ENCODE peak calls at places on chromosomes 11 and 22, in nine cellular contexts. One of them, this sample, is unnamed.

GRCh38 chr11:74819400-74819799 is 70.8 kb downstream of the RNF169 start:
- DNase-seq in HFFc6: peak; percentile 22
- DNase-seq in GM06990: no peak
- DNase-seq in Calu3: no peak
- DNase-seq in Caco-2: peak; percentile 47
- DNase-seq in uterus: no peak
- DNase-seq in HCT116: no peak
- DNase-seq in foreskin fibroblast: peak; percentile 61
- DNase-seq in choroid plexus epithelial cell: peak; percentile 68
- DNase-seq in this sample: no peak

GRCh38 chr11:33383075-33383919 is 126.1 kb downstream of the HIPK3 start:
- DNase-seq in HFFc6: no peak
- DNase-seq in GM06990: peak; percentile 37
- DNase-seq in Calu3: no peak
- DNase-seq in Caco-2: no peak
- DNase-seq in uterus: no peak
- DNase-seq in HCT116: no peak
- DNase-seq in foreskin fibroblast: no peak
- DNase-seq in choroid plexus epithelial cell: peak; percentile 58
- DNase-seq in this sample: no peak

GRCh38 chr22:48155446-48155845 is 1393.0 kb downstream of the TBC1D22A start:
- DNase-seq in HFFc6: no peak
- DNase-seq in GM06990: no peak
- DNase-seq in Calu3: no peak
- DNase-seq in Caco-2: no peak
- DNase-seq in uterus: no peak
- DNase-seq in HCT116: no peak
- DNase-seq in foreskin fibroblast: no peak
- DNase-seq in choroid plexus epithelial cell: no peak
- DNase-seq in this sample: no peak

GRCh38 chr22:46537221-46537945 is at the start of gene CELSR1:
- DNase-seq in HFFc6: no peak
- DNase-seq in GM06990: no peak
- DNase-seq in Calu3: peak; percentile 79
- DNase-seq in Caco-2: peak; percentile 86
- DNase-seq in uterus: no peak
- DNase-seq in HCT116: no peak
- DNase-seq in foreskin fibroblast: peak; percentile 35
- DNase-seq in choroid plexus epithelial cell: peak; percentile 28
- DNase-seq in this sample: no peak

GRCh38 chr11:7281083-7281482 is 29.4 kb downstream of the SYT9 start:
- DNase-seq in HFFc6: no peak
- DNase-seq in GM06990: no peak
- DNase-seq in Calu3: no peak
- DNase-seq in Caco-2: peak; percentile 10
- DNase-seq in uterus: no peak
- DNase-seq in HCT116: no peak
- DNase-seq in foreskin fibroblast: peak; percentile 46
- DNase-seq in choroid plexus epithelial cell: peak; percentile 3
- DNase-seq in this sample: no peak

GRCh38 chr11:128789497-128790080 is 77.5 kb downstream of the KCNJ1 start:
- DNase-seq in HFFc6: no peak
- DNase-seq in GM06990: no peak
- DNase-seq in Calu3: no peak
- DNase-seq in Caco-2: no peak
- DNase-seq in uterus: no peak
- DNase-seq in HCT116: no peak
- DNase-seq in foreskin fibroblast: no peak
- DNase-seq in choroid plexus epithelial cell: no peak
- DNase-seq in this sample: no peak

GRCh38 chr22:31870890-31871289 is 73.4 kb upstream of the YWHAH start:
- DNase-seq in HFFc6: peak; percentile 84
- DNase-seq in GM06990: no peak
- DNase-seq in Calu3: no peak
- DNase-seq in Caco-2: no peak
- DNase-seq in uterus: no peak
- DNase-seq in HCT116: no peak
- DNase-seq in foreskin fibroblast: peak; percentile 77
- DNase-seq in choroid plexus epithelial cell: peak; percentile 81
- DNase-seq in this sample: no peak

GRCh38 chr11:70536051-70536877 is 137.9 kb downstream of the CTTN start:
- DNase-seq in HFFc6: no peak
- DNase-seq in GM06990: no peak
- DNase-seq in Calu3: no peak
- DNase-seq in Caco-2: no peak
- DNase-seq in uterus: no peak
- DNase-seq in HCT116: no peak
- DNase-seq in foreskin fibroblast: no peak
- DNase-seq in choroid plexus epithelial cell: no peak
- DNase-seq in this sample: no peak

DNA sequence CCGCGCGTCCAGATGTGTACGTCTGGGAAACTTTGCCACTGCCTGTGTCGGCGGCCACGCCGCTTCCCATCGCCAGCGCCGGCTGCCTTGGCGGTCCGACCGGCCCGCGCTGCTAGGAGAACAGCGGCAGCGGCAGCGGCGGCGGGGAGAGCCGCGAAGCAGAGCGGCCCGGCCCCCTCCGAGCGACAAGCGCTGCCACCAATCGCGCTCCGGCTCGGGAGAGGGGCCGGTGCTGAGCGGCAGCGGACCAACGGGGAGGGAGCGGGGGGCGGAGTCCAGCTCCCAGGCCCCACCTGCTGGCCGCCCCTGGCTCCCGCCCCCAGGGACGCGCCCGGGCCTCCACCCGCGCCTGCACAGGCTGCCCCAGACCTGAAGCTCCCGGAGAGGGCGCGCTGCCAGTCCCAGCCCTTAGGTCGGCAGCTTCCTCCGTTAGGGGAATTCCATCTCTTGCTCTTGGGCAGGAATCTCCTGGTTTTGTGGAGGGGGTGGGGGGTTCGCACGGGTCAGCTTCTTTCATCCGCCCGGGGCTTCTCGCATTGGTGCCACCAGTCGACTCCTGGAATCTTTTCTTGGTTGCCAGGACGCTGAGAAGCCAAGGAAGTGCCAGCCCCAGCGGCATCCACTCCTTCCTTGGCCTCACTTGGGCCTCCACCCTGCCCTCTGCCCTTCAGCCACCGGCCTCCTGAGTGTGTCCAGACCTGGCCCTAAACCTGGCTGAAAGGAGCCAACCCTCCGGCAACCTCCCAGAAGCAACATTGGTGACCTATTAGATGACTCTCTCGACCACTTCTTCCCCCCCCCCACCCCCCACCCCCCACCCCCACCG is at the start of gene GALNT18:
- DNase-seq in HFFc6: peak; percentile 85
- DNase-seq in GM06990: peak; percentile 94
- DNase-seq in Calu3: peak; percentile 97
- DNase-seq in Caco-2: peak; percentile 96
- DNase-seq in uterus: peak; percentile 89
- DNase-seq in HCT116: peak; percentile 81
- DNase-seq in foreskin fibroblast: peak; percentile 98
- DNase-seq in choroid plexus epithelial cell: peak; percentile 94
- DNase-seq in this sample: peak; percentile 78
- TF ChIP-seq CTCF in HFFc6: peak; percentile 75
- TF ChIP-seq CTCF in GM06990: peak; percentile 43
- TF ChIP-seq CTCF in Calu3: peak; percentile 50
- TF ChIP-seq CTCF in Caco-2: peak; percentile 44
- TF ChIP-seq CTCF in uterus: peak; percentile 57
- TF ChIP-seq CTCF in HCT116: peak; percentile 29
- TF ChIP-seq CTCF in foreskin fibroblast: peak; percentile 26
- TF ChIP-seq CTCF in choroid plexus epithelial cell: peak; percentile 24
- TF ChIP-seq CTCF in this sample: peak; percentile 16

DNA sequence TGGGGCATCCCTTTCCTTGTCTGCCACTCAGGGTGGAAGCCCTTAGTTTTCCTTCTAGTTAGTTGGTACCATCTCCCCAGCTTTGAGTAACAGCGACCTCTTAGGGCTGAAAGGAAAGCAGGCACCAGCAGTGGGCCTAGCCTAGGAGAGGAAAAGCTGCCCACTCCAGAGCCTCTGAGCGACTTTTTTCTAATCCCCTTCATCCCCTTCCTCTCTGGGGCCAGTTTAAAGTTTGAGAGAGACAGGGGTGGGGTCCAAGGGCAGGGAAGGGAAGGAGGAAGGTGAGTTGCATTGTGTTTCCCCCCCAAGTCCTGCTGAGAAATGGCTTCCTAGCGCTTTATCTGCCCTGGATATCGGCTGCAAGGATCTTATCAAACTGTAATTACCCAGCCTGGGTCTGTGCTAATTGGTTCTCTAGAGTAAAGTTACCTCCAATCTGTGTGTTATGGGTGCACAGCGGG is 573.9 kb upstream of the CADM1 start:
- DNase-seq in HFFc6: no peak
- DNase-seq in GM06990: peak; percentile 33
- DNase-seq in Calu3: no peak
- DNase-seq in Caco-2: no peak
- DNase-seq in uterus: no peak
- DNase-seq in HCT116: no peak
- DNase-seq in foreskin fibroblast: no peak
- DNase-seq in choroid plexus epithelial cell: no peak
- DNase-seq in this sample: no peak
- TF ChIP-seq CTCF in HFFc6: no peak
- TF ChIP-seq CTCF in GM06990: peak; percentile 55
- TF ChIP-seq CTCF in Calu3: no peak
- TF ChIP-seq CTCF in Caco-2: peak; percentile 42
- TF ChIP-seq CTCF in uterus: no peak
- TF ChIP-seq CTCF in HCT116: peak; percentile 43
- TF ChIP-seq CTCF in foreskin fibroblast: no peak
- TF ChIP-seq CTCF in choroid plexus epithelial cell: no peak
- TF ChIP-seq CTCF in this sample: no peak

GRCh38 chr11:27694992-27695391 is 5.3 kb downstream of the BDNF start:
- DNase-seq in HFFc6: no peak
- DNase-seq in GM06990: no peak
- DNase-seq in Calu3: no peak
- DNase-seq in Caco-2: no peak
- DNase-seq in uterus: no peak
- DNase-seq in HCT116: no peak
- DNase-seq in foreskin fibroblast: no peak
- DNase-seq in choroid plexus epithelial cell: peak; percentile 67
- DNase-seq in this sample: no peak
- TF ChIP-seq CTCF in HFFc6: peak; percentile 65
- TF ChIP-seq CTCF in GM06990: peak; percentile 37
- TF ChIP-seq CTCF in Calu3: peak; percentile 31
- TF ChIP-seq CTCF in Caco-2: peak; percentile 58
- TF ChIP-seq CTCF in uterus: no peak
- TF ChIP-seq CTCF in HCT116: peak; percentile 54
- TF ChIP-seq CTCF in foreskin fibroblast: no peak
- TF ChIP-seq CTCF in choroid plexus epithelial cell: peak; percentile 51
- TF ChIP-seq CTCF in this sample: no peak

GRCh38 chr11:79227732-79228416 is 213.0 kb downstream of the TENM4 start:
- DNase-seq in HFFc6: no peak
- DNase-seq in GM06990: no peak
- DNase-seq in Calu3: no peak
- DNase-seq in Caco-2: no peak
- DNase-seq in uterus: no peak
- DNase-seq in HCT116: no peak
- DNase-seq in foreskin fibroblast: no peak
- DNase-seq in choroid plexus epithelial cell: no peak
- DNase-seq in this sample: no peak
- TF ChIP-seq CTCF in HFFc6: no peak
- TF ChIP-seq CTCF in GM06990: no peak
- TF ChIP-seq CTCF in Calu3: no peak
- TF ChIP-seq CTCF in Caco-2: no peak
- TF ChIP-seq CTCF in uterus: no peak
- TF ChIP-seq CTCF in HCT116: no peak
- TF ChIP-seq CTCF in foreskin fibroblast: no peak
- TF ChIP-seq CTCF in choroid plexus epithelial cell: peak; percentile 24
- TF ChIP-seq CTCF in this sample: no peak

GRCh38 chr22:49433044-49433443 is 394.6 kb downstream of the BRD1 start:
- DNase-seq in HFFc6: no peak
- DNase-seq in GM06990: no peak
- DNase-seq in Calu3: no peak
- DNase-seq in Caco-2: no peak
- DNase-seq in uterus: no peak
- DNase-seq in HCT116: no peak
- DNase-seq in foreskin fibroblast: no peak
- DNase-seq in choroid plexus epithelial cell: no peak
- DNase-seq in this sample: no peak

GRCh38 chr22:49436056-49436455 is 391.6 kb downstream of the BRD1 start:
- DNase-seq in HFFc6: no peak
- DNase-seq in GM06990: no peak
- DNase-seq in Calu3: no peak
- DNase-seq in Caco-2: no peak
- DNase-seq in uterus: no peak
- DNase-seq in HCT116: no peak
- DNase-seq in foreskin fibroblast: no peak
- DNase-seq in choroid plexus epithelial cell: no peak
- DNase-seq in this sample: no peak

GRCh38 chr22:49435596-49435995 is 392.1 kb downstream of the BRD1 start:
- DNase-seq in HFFc6: no peak
- DNase-seq in GM06990: no peak
- DNase-seq in Calu3: no peak
- DNase-seq in Caco-2: no peak
- DNase-seq in uterus: no peak
- DNase-seq in HCT116: no peak
- DNase-seq in foreskin fibroblast: no peak
- DNase-seq in choroid plexus epithelial cell: no peak
- DNase-seq in this sample: no peak

GRCh38 chr22:49432211-49432905 is 395.3 kb downstream of the BRD1 start:
- DNase-seq in HFFc6: no peak
- DNase-seq in GM06990: no peak
- DNase-seq in Calu3: no peak
- DNase-seq in Caco-2: no peak
- DNase-seq in uterus: no peak
- DNase-seq in HCT116: no peak
- DNase-seq in foreskin fibroblast: no peak
- DNase-seq in choroid plexus epithelial cell: no peak
- DNase-seq in this sample: no peak

GRCh38 chr22:49433717-49434611 is 393.7 kb downstream of the BRD1 start:
- DNase-seq in HFFc6: no peak
- DNase-seq in GM06990: no peak
- DNase-seq in Calu3: peak; percentile 71
- DNase-seq in Caco-2: peak; percentile 64
- DNase-seq in uterus: no peak
- DNase-seq in HCT116: no peak
- DNase-seq in foreskin fibroblast: no peak
- DNase-seq in choroid plexus epithelial cell: no peak
- DNase-seq in this sample: no peak
- TF ChIP-seq CTCF in HFFc6: no peak
- TF ChIP-seq CTCF in GM06990: peak; percentile 29
- TF ChIP-seq CTCF in Calu3: peak; percentile 37
- TF ChIP-seq CTCF in Caco-2: peak; percentile 59
- TF ChIP-seq CTCF in uterus: no peak
- TF ChIP-seq CTCF in HCT116: peak; percentile 48
- TF ChIP-seq CTCF in foreskin fibroblast: no peak
- TF ChIP-seq CTCF in choroid plexus epithelial cell: no peak
- TF ChIP-seq CTCF in this sample: no peak

This sample was measured in natural killer cell.